ENCODE peak calls at places on chromosomes 6 and 20, in seven cellular contexts. N, G, R, U, L, X and T are unnamed samples.

GRCh38 chr6:167699141-167700036 is 127.3 kb upstream of the AFDN start:
- DNase-seq in U (peak; percentile 41), G (no peak), N (peak; percentile 82), L (peak; percentile 68), X (peak; percentile 73), R (peak; percentile 31), T (no peak)

GRCh38 chr6:158785036-158785435 is 34.1 kb downstream of the EZR start:
- DNase-seq in U (no peak), X (no peak), L (no peak), R (no peak), G (no peak), N (no peak), T (no peak)

GRCh38 chr20:39421571-39422099 is 459.5 kb downstream of the DHX35 start:
- DNase-seq in R (no peak), N (no peak), L (no peak), U (no peak), X (no peak), G (no peak), T (no peak)

GRCh38 chr6:105402981-105403935 is at the start of gene PREP:
- DNase-seq in U (peak; percentile 88), G (peak; percentile 81), R (peak; percentile 85), L (peak; percentile 88), N (peak; percentile 92), X (peak; percentile 93), T (peak; percentile 70)

GRCh38 chr6:111626446-111626845 is 20.8 kb upstream of the TRAF3IP2 start:
- DNase-seq in N (no peak), L (no peak), R (no peak), G (no peak), U (no peak), X (no peak), T (no peak)

GRCh38 chr20:6228302-6228843 is 105.5 kb upstream of the FERMT1 start:
- DNase-seq in R (no peak), G (no peak), X (no peak), U (no peak), L (no peak), N (no peak), T (no peak)

GRCh38 chr20:57685134-57685851 is 24.5 kb downstream of the PMEPA1 start:
- DNase-seq in U (no peak), X (no peak), N (no peak), G (no peak), L (no peak), R (no peak), T (no peak)

GRCh38 chr6:35016417-35017221 is 124.5 kb downstream of the TCP11 start:
- DNase-seq in G (peak; percentile 88), R (no peak), N (no peak), X (peak; percentile 69), U (peak; percentile 61), L (peak; percentile 58), T (no peak)

GRCh38 chr6:141309295-141309694 is 823.4 kb upstream of the GJE1 start:
- DNase-seq in L (no peak), N (no peak), X (no peak), G (no peak), R (no peak), U (no peak), T (no peak)

GRCh38 chr6:54929245-54929909 is 82.8 kb downstream of the FAM83B start:
- DNase-seq in N (no peak), U (no peak), R (no peak), L (no peak), G (no peak), X (no peak), T (no peak)

GRCh38 chr6:20533746-20534294 is 437 bp upstream of the CDKAL1 start:
- DNase-seq in U (no peak), R (no peak), X (no peak), L (no peak), N (no peak), G (no peak), T (no peak)

GRCh38 chr6:6744551-6744950 is 156.0 kb downstream of the LY86 start:
- DNase-seq in N (no peak), X (no peak), L (no peak), R (no peak), U (no peak), G (no peak), T (no peak)

GRCh38 chr6:28141500-28142329 is at the start of gene ZKSCAN8:
- DNase-seq in R (peak; percentile 78), X (peak; percentile 85), U (peak; percentile 70), G (peak; percentile 86), N (peak; percentile 86), L (peak; percentile 82), T (peak; percentile 96)

GRCh38 chr6:125067552-125067951 is 86.0 kb upstream of the TPD52L1 start:
- DNase-seq in R (no peak), N (no peak), X (no peak), U (no peak), G (no peak), L (no peak), T (no peak)

GRCh38 chr6:3617192-3617631 is 134.3 kb downstream of the PXDC1 start:
- DNase-seq in X (no peak), U (no peak), N (no peak), L (no peak), R (no peak), G (no peak), T (no peak)

GRCh38 chr6:30828027-30828962 is 56.0 kb upstream of the DDR1 start:
- DNase-seq in L (peak; percentile 92), U (peak; percentile 92), N (peak; percentile 84), G (peak; percentile 90), R (peak; percentile 92), X (peak; percentile 88), T (peak; percentile 50)

GRCh38 chr6:1584996-1585668 is 24.6 kb upstream of the FOXC1 start:
- DNase-seq in L (no peak), G (no peak), R (no peak), U (no peak), N (no peak), X (no peak), T (no peak)

GRCh38 chr6:10555625-10556309 is 34.6 kb downstream of the GCNT2 start:
- DNase-seq in G (peak; percentile 8), N (peak; percentile 65), L (peak; percentile 35), U (peak; percentile 33), R (peak; percentile 22), X (peak; percentile 69), T (peak; percentile 65)

GRCh38 chr20:64063389-64064144 is 569 bp downstream of the TCEA2 start:
- DNase-seq in G (no peak), X (peak; percentile 76), L (peak; percentile 68), U (no peak), R (peak; percentile 42), N (no peak), T (no peak)

GRCh38 chr6:63503199-63503598 is 69.1 kb upstream of the LOC128125822 start:
- DNase-seq in X (no peak), N (no peak), G (no peak), R (no peak), L (no peak), U (no peak), T (no peak)

GRCh38 chr6:105648276-105648675 is 245.4 kb upstream of the PREP start:
- DNase-seq in N (no peak), U (no peak), G (no peak), L (no peak), X (no peak), R (no peak), T (no peak)

GRCh38 chr6:122049341-122049740 is 350.1 kb upstream of the HSF2 start:
- DNase-seq in G (peak; percentile 38), R (no peak), N (no peak), L (peak; percentile 49), U (peak; percentile 21), X (no peak), T (no peak)

GRCh38 chr20:43862438-43862837 is 52.2 kb upstream of the TOX2 start:
- DNase-seq in L (no peak), U (no peak), G (no peak), X (no peak), R (no peak), N (no peak), T (no peak)

GRCh38 chr6:9204171-9204570 is 768.8 kb upstream of the SLC35B3 start:
- DNase-seq in U (peak; percentile 48), L (no peak), R (peak; percentile 33), N (no peak), G (peak; percentile 64), X (no peak), T (no peak)

GRCh38 chr20:3551681-3552434 is 81.0 kb downstream of the ATRN start:
- DNase-seq in R (no peak), U (no peak), L (no peak), N (no peak), X (no peak), G (peak; percentile 12), T (no peak)
- H3K4me1 ChIP-seq in R (peaks cover 42% of the 10 kb centered on the region), U (no peaks in the 10 kb centered on the region), L (no peaks in the 10 kb centered on the region), N (no peaks in the 10 kb centered on the region), X (peaks cover 77% of the 10 kb centered on the region), G (no peaks in the 10 kb centered on the region), T (peaks cover 5% of the 10 kb centered on the region)

GRCh38 chr6:90286884-90287488 is 9.7 kb downstream of the BACH2 start:
- DNase-seq in G (peak; percentile 20), L (no peak), R (peak; percentile 25), N (no peak), U (peak; percentile 22), X (no peak), T (peak; percentile 45)
- H3K4me1 ChIP-seq in G (no peaks in the 10 kb centered on the region), L (peaks cover 7% of the 10 kb centered on the region), R (peaks cover 25% of the 10 kb centered on the region), N (peaks cover 24% of the 10 kb centered on the region), U (peaks cover 8% of the 10 kb centered on the region), X (peaks cover 34% of the 10 kb centered on the region), T (peaks cover 10% of the 10 kb centered on the region)

GRCh38 chr20:10469599-10469998 is 34.5 kb downstream of the SLX4IP start:
- DNase-seq in U (no peak), N (no peak), R (peak; percentile 27), G (peak; percentile 87), X (no peak), L (no peak), T (peak; percentile 41)
- H3K4me1 ChIP-seq in U (peaks cover 6% of the 10 kb centered on the region), N (peaks cover 26% of the 10 kb centered on the region), R (peaks cover 3% of the 10 kb centered on the region), G (peaks cover 4% of the 10 kb centered on the region), X (no peaks in the 10 kb centered on the region), L (peaks cover 11% of the 10 kb centered on the region), T (peaks cover 32% of the 10 kb centered on the region)

DNA sequence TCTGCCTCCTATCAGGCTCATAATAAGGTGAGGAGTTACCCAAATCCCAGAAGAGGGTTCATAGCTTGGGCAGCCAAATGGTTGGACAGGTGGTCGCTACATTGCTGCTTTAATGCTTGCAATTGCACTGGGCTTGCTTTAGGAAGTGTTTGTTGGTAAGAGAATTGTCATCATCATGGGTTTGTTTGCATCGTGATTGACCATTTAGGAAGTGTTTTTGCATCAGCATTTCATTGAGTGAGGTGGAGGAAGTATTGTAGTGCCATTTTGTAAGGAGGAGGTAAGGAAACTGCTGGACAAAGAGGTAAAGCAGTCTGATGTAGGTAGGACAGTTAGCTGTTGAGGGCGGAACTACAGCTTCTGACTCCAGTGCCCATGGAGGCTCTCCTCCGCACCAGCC is 101.5 kb downstream of the ARID1B start:
- DNase-seq in X (no peak), U (no peak), N (no peak), G (no peak), R (no peak), L (no peak), T (no peak)
- H3K4me1 ChIP-seq in X (peaks cover 8% of the 10 kb centered on the region), U (no peaks in the 10 kb centered on the region), N (peaks cover 53% of the 10 kb centered on the region), G (peaks cover 17% of the 10 kb centered on the region), R (peaks cover 55% of the 10 kb centered on the region), L (peaks cover 24% of the 10 kb centered on the region), T (peaks cover 9% of the 10 kb centered on the region)

GRCh38 chr20:50390685-50391443 is 119.3 kb upstream of the PTPN1 start:
- DNase-seq in N (no peak), U (no peak), R (no peak), L (no peak), G (no peak), X (no peak), T (no peak)
- H3K4me1 ChIP-seq in N (peaks cover 49% of the 10 kb centered on the region), U (peaks cover 37% of the 10 kb centered on the region), R (peaks cover 55% of the 10 kb centered on the region), L (peaks cover 3% of the 10 kb centered on the region), G (peaks cover 4% of the 10 kb centered on the region), X (peaks cover 61% of the 10 kb centered on the region), T (no peaks in the 10 kb centered on the region)